ENCODE peak calls at places on chromosomes 4 and X, in six cellular contexts. One of them, this sample, is unnamed.

GRCh38 chr4:98570160-98570797 is 88.1 kb downstream of the TSPAN5 start:
- DNase-seq in NCI-H1105 treated with DMSO at 0.1 percent for 48 hours: no peak
- DNase-seq in activated naive CD8-positive, alpha-beta T cell treated with anti-CD3 and anti-CD28 coated beads, Interleukin-2, amount 50 U/mL, for 24 hours: no peak
- DNase-seq in foreskin melanocyte: no peak
- DNase-seq in mesenchymal stem cell: no peak
- DNase-seq in GM13977: no peak
- DNase-seq in this sample: no peak

GRCh38 chr4:7083597-7084563 is 16.0 kb upstream of the GRPEL1 start:
- DNase-seq in foreskin melanocyte: no peak
- DNase-seq in mesenchymal stem cell: peak; percentile 12
- DNase-seq in NCI-H1105 treated with DMSO at 0.1 percent for 48 hours: no peak
- DNase-seq in activated naive CD8-positive, alpha-beta T cell treated with anti-CD3 and anti-CD28 coated beads, Interleukin-2, amount 50 U/mL, for 24 hours: no peak
- DNase-seq in GM13977: no peak
- DNase-seq in this sample: no peak

GRCh38 chr4:184446132-184446531 is 28.2 kb downstream of the IRF2 start:
- DNase-seq in mesenchymal stem cell: no peak
- DNase-seq in foreskin melanocyte: no peak
- DNase-seq in GM13977: no peak
- DNase-seq in activated naive CD8-positive, alpha-beta T cell treated with anti-CD3 and anti-CD28 coated beads, Interleukin-2, amount 50 U/mL, for 24 hours: no peak
- DNase-seq in NCI-H1105 treated with DMSO at 0.1 percent for 48 hours: no peak
- DNase-seq in this sample: no peak

GRCh38 chrX:109632906-109633504 is 8.0 kb upstream of the KCNE5 start:
- DNase-seq in mesenchymal stem cell: peak; percentile 37
- DNase-seq in activated naive CD8-positive, alpha-beta T cell treated with anti-CD3 and anti-CD28 coated beads, Interleukin-2, amount 50 U/mL, for 24 hours: no peak
- DNase-seq in NCI-H1105 treated with DMSO at 0.1 percent for 48 hours: peak; percentile 5
- DNase-seq in GM13977: no peak
- DNase-seq in foreskin melanocyte: peak; percentile 8
- DNase-seq in this sample: no peak

GRCh38 chr4:71995297-71995696 is 36.5 kb upstream of the NPFFR2 start:
- DNase-seq in NCI-H1105 treated with DMSO at 0.1 percent for 48 hours: no peak
- DNase-seq in mesenchymal stem cell: no peak
- DNase-seq in foreskin melanocyte: no peak
- DNase-seq in activated naive CD8-positive, alpha-beta T cell treated with anti-CD3 and anti-CD28 coated beads, Interleukin-2, amount 50 U/mL, for 24 hours: no peak
- DNase-seq in GM13977: no peak
- DNase-seq in this sample: no peak

GRCh38 chr4:80206541-80207171 is 9.4 kb downstream of the PRDM8 start:
- DNase-seq in GM13977: no peak
- DNase-seq in activated naive CD8-positive, alpha-beta T cell treated with anti-CD3 and anti-CD28 coated beads, Interleukin-2, amount 50 U/mL, for 24 hours: no peak
- DNase-seq in mesenchymal stem cell: peak; percentile 29
- DNase-seq in foreskin melanocyte: no peak
- DNase-seq in NCI-H1105 treated with DMSO at 0.1 percent for 48 hours: no peak
- DNase-seq in this sample: peak; percentile 48

GRCh38 chr4:28225005-28225404 is 1364.4 kb downstream of the STIM2 start:
- DNase-seq in mesenchymal stem cell: peak; percentile 29
- DNase-seq in foreskin melanocyte: no peak
- DNase-seq in activated naive CD8-positive, alpha-beta T cell treated with anti-CD3 and anti-CD28 coated beads, Interleukin-2, amount 50 U/mL, for 24 hours: no peak
- DNase-seq in NCI-H1105 treated with DMSO at 0.1 percent for 48 hours: peak; percentile 2
- DNase-seq in GM13977: no peak
- DNase-seq in this sample: no peak

GRCh38 chr4:26753642-26754041 is 107.0 kb upstream of the STIM2 start:
- DNase-seq in foreskin melanocyte: no peak
- DNase-seq in activated naive CD8-positive, alpha-beta T cell treated with anti-CD3 and anti-CD28 coated beads, Interleukin-2, amount 50 U/mL, for 24 hours: no peak
- DNase-seq in NCI-H1105 treated with DMSO at 0.1 percent for 48 hours: no peak
- DNase-seq in GM13977: no peak
- DNase-seq in mesenchymal stem cell: peak; percentile 61
- DNase-seq in this sample: no peak

GRCh38 chrX:10582945-10583344 is 37.4 kb downstream of the MID1 start:
- DNase-seq in foreskin melanocyte: no peak
- DNase-seq in activated naive CD8-positive, alpha-beta T cell treated with anti-CD3 and anti-CD28 coated beads, Interleukin-2, amount 50 U/mL, for 24 hours: no peak
- DNase-seq in NCI-H1105 treated with DMSO at 0.1 percent for 48 hours: no peak
- DNase-seq in mesenchymal stem cell: no peak
- DNase-seq in GM13977: no peak
- DNase-seq in this sample: no peak

GRCh38 chrX:32562261-32562660 is 649.1 kb downstream of the DMD start:
- DNase-seq in GM13977: no peak
- DNase-seq in mesenchymal stem cell: no peak
- DNase-seq in foreskin melanocyte: peak; percentile 72
- DNase-seq in NCI-H1105 treated with DMSO at 0.1 percent for 48 hours: no peak
- DNase-seq in activated naive CD8-positive, alpha-beta T cell treated with anti-CD3 and anti-CD28 coated beads, Interleukin-2, amount 50 U/mL, for 24 hours: no peak
- DNase-seq in this sample: no peak

GRCh38 chr4:168584321-168584771 is 87.5 kb downstream of the PALLD start:
- DNase-seq in foreskin melanocyte: peak; percentile 57
- DNase-seq in mesenchymal stem cell: no peak
- DNase-seq in GM13977: no peak
- DNase-seq in NCI-H1105 treated with DMSO at 0.1 percent for 48 hours: no peak
- DNase-seq in activated naive CD8-positive, alpha-beta T cell treated with anti-CD3 and anti-CD28 coated beads, Interleukin-2, amount 50 U/mL, for 24 hours: no peak
- DNase-seq in this sample: no peak

GRCh38 chr4:176778063-176778462 is 14.7 kb downstream of the VEGFC start:
- DNase-seq in GM13977: no peak
- DNase-seq in NCI-H1105 treated with DMSO at 0.1 percent for 48 hours: no peak
- DNase-seq in activated naive CD8-positive, alpha-beta T cell treated with anti-CD3 and anti-CD28 coated beads, Interleukin-2, amount 50 U/mL, for 24 hours: no peak
- DNase-seq in foreskin melanocyte: no peak
- DNase-seq in mesenchymal stem cell: peak; percentile 73
- DNase-seq in this sample: no peak

GRCh38 chr4:7524841-7525240 is 90.1 kb upstream of the PSAPL1 start:
- DNase-seq in mesenchymal stem cell: no peak
- DNase-seq in GM13977: no peak
- DNase-seq in foreskin melanocyte: no peak
- DNase-seq in NCI-H1105 treated with DMSO at 0.1 percent for 48 hours: no peak
- DNase-seq in activated naive CD8-positive, alpha-beta T cell treated with anti-CD3 and anti-CD28 coated beads, Interleukin-2, amount 50 U/mL, for 24 hours: no peak
- DNase-seq in this sample: no peak

GRCh38 chr4:180751009-180751408 is 1492.2 kb upstream of the TENM3 start:
- DNase-seq in activated naive CD8-positive, alpha-beta T cell treated with anti-CD3 and anti-CD28 coated beads, Interleukin-2, amount 50 U/mL, for 24 hours: no peak
- DNase-seq in mesenchymal stem cell: peak; percentile 24
- DNase-seq in foreskin melanocyte: no peak
- DNase-seq in NCI-H1105 treated with DMSO at 0.1 percent for 48 hours: no peak
- DNase-seq in GM13977: no peak
- DNase-seq in this sample: no peak

GRCh38 chr4:184807797-184808718 is 17.7 kb downstream of the ACSL1 start:
- DNase-seq in foreskin melanocyte: peak; percentile 84
- DNase-seq in NCI-H1105 treated with DMSO at 0.1 percent for 48 hours: peak; percentile 16
- DNase-seq in activated naive CD8-positive, alpha-beta T cell treated with anti-CD3 and anti-CD28 coated beads, Interleukin-2, amount 50 U/mL, for 24 hours: no peak
- DNase-seq in mesenchymal stem cell: peak; percentile 69
- DNase-seq in GM13977: no peak
- DNase-seq in this sample: no peak

GRCh38 chrX:74527344-74527743 is 87.1 kb downstream of the RLIM start:
- DNase-seq in mesenchymal stem cell: no peak
- DNase-seq in NCI-H1105 treated with DMSO at 0.1 percent for 48 hours: no peak
- DNase-seq in GM13977: no peak
- DNase-seq in foreskin melanocyte: no peak
- DNase-seq in activated naive CD8-positive, alpha-beta T cell treated with anti-CD3 and anti-CD28 coated beads, Interleukin-2, amount 50 U/mL, for 24 hours: no peak
- DNase-seq in this sample: no peak

GRCh38 chrX:10254746-10255145 is 98.0 kb downstream of the CLCN4 start:
- DNase-seq in foreskin melanocyte: no peak
- DNase-seq in GM13977: no peak
- DNase-seq in NCI-H1105 treated with DMSO at 0.1 percent for 48 hours: peak; percentile 15
- DNase-seq in activated naive CD8-positive, alpha-beta T cell treated with anti-CD3 and anti-CD28 coated beads, Interleukin-2, amount 50 U/mL, for 24 hours: no peak
- DNase-seq in mesenchymal stem cell: peak; percentile 6
- DNase-seq in this sample: no peak

GRCh38 chrX:276588-277171 is 4.5 kb upstream of the PLCXD1 start:
- DNase-seq in activated naive CD8-positive, alpha-beta T cell treated with anti-CD3 and anti-CD28 coated beads, Interleukin-2, amount 50 U/mL, for 24 hours: peak; percentile 18
- DNase-seq in NCI-H1105 treated with DMSO at 0.1 percent for 48 hours: no peak
- DNase-seq in mesenchymal stem cell: peak; percentile 80
- DNase-seq in foreskin melanocyte: peak; percentile 10
- DNase-seq in GM13977: peak; percentile 56
- DNase-seq in this sample: peak; percentile 84

GRCh38 chr4:150038335-150039076 is 39.7 kb upstream of the DCLK2 start:
- DNase-seq in NCI-H1105 treated with DMSO at 0.1 percent for 48 hours: no peak
- DNase-seq in mesenchymal stem cell: no peak
- DNase-seq in GM13977: peak; percentile 6
- DNase-seq in foreskin melanocyte: no peak
- DNase-seq in activated naive CD8-positive, alpha-beta T cell treated with anti-CD3 and anti-CD28 coated beads, Interleukin-2, amount 50 U/mL, for 24 hours: no peak
- DNase-seq in this sample: no peak

GRCh38 chr4:3514806-3515421 is 17.3 kb downstream of the LRPAP1 start:
- DNase-seq in GM13977: no peak
- DNase-seq in foreskin melanocyte: no peak
- DNase-seq in NCI-H1105 treated with DMSO at 0.1 percent for 48 hours: no peak
- DNase-seq in activated naive CD8-positive, alpha-beta T cell treated with anti-CD3 and anti-CD28 coated beads, Interleukin-2, amount 50 U/mL, for 24 hours: no peak
- DNase-seq in mesenchymal stem cell: no peak
- DNase-seq in this sample: peak; percentile 31

GRCh38 chrX:123920065-123920785 is 41.3 kb upstream of the STAG2 start:
- DNase-seq in NCI-H1105 treated with DMSO at 0.1 percent for 48 hours: no peak
- DNase-seq in activated naive CD8-positive, alpha-beta T cell treated with anti-CD3 and anti-CD28 coated beads, Interleukin-2, amount 50 U/mL, for 24 hours: no peak
- DNase-seq in GM13977: no peak
- DNase-seq in mesenchymal stem cell: peak; percentile 68
- DNase-seq in foreskin melanocyte: peak; percentile 1
- DNase-seq in this sample: no peak

GRCh38 chr4:167233523-167234387 is 539 bp downstream of the SPOCK3 start:
- DNase-seq in mesenchymal stem cell: peak; percentile 26
- DNase-seq in foreskin melanocyte: no peak
- DNase-seq in GM13977: peak; percentile 37
- DNase-seq in activated naive CD8-positive, alpha-beta T cell treated with anti-CD3 and anti-CD28 coated beads, Interleukin-2, amount 50 U/mL, for 24 hours: peak; percentile 11
- DNase-seq in NCI-H1105 treated with DMSO at 0.1 percent for 48 hours: no peak
- DNase-seq in this sample: no peak

GRCh38 chr4:176065365-176066249 is at the start of gene WDR17:
- DNase-seq in activated naive CD8-positive, alpha-beta T cell treated with anti-CD3 and anti-CD28 coated beads, Interleukin-2, amount 50 U/mL, for 24 hours: peak; percentile 75
- DNase-seq in mesenchymal stem cell: peak; percentile 87
- DNase-seq in NCI-H1105 treated with DMSO at 0.1 percent for 48 hours: peak; percentile 91
- DNase-seq in GM13977: peak; percentile 95
- DNase-seq in foreskin melanocyte: peak; percentile 71
- DNase-seq in this sample: peak; percentile 93

GRCh38 chr4:109998867-109999303 is 86.2 kb downstream of the EGF start:
- DNase-seq in activated naive CD8-positive, alpha-beta T cell treated with anti-CD3 and anti-CD28 coated beads, Interleukin-2, amount 50 U/mL, for 24 hours: no peak
- DNase-seq in foreskin melanocyte: peak; percentile 33
- DNase-seq in NCI-H1105 treated with DMSO at 0.1 percent for 48 hours: peak; percentile 33
- DNase-seq in GM13977: peak; percentile 53
- DNase-seq in mesenchymal stem cell: peak; percentile 73
- DNase-seq in this sample: no peak

GRCh38 chr4:79917246-79917645 is 155.8 kb downstream of the ANTXR2 start:
- DNase-seq in activated naive CD8-positive, alpha-beta T cell treated with anti-CD3 and anti-CD28 coated beads, Interleukin-2, amount 50 U/mL, for 24 hours: peak; percentile 58
- DNase-seq in NCI-H1105 treated with DMSO at 0.1 percent for 48 hours: no peak
- DNase-seq in mesenchymal stem cell: peak; percentile 37
- DNase-seq in GM13977: peak; percentile 17
- DNase-seq in foreskin melanocyte: peak; percentile 16
- DNase-seq in this sample: no peak

GRCh38 chrX:118974088-118974907 is at the start of gene LONRF3:
- DNase-seq in activated naive CD8-positive, alpha-beta T cell treated with anti-CD3 and anti-CD28 coated beads, Interleukin-2, amount 50 U/mL, for 24 hours: peak; percentile 55
- DNase-seq in NCI-H1105 treated with DMSO at 0.1 percent for 48 hours: peak; percentile 30
- DNase-seq in mesenchymal stem cell: peak; percentile 30
- DNase-seq in foreskin melanocyte: peak; percentile 35
- DNase-seq in GM13977: peak; percentile 50
- DNase-seq in this sample: peak; percentile 82

GRCh38 chr4:151324124-151324448 is 1.3 kb downstream of the SH3D19 start:
- DNase-seq in mesenchymal stem cell: peak; percentile 21
- DNase-seq in activated naive CD8-positive, alpha-beta T cell treated with anti-CD3 and anti-CD28 coated beads, Interleukin-2, amount 50 U/mL, for 24 hours: no peak
- DNase-seq in GM13977: no peak
- DNase-seq in foreskin melanocyte: no peak
- DNase-seq in NCI-H1105 treated with DMSO at 0.1 percent for 48 hours: no peak
- DNase-seq in this sample: no peak

GRCh38 chr4:111230265-111230664 is 607.4 kb upstream of the PITX2 start:
- DNase-seq in mesenchymal stem cell: peak; percentile 7
- DNase-seq in foreskin melanocyte: no peak
- DNase-seq in GM13977: no peak
- DNase-seq in activated naive CD8-positive, alpha-beta T cell treated with anti-CD3 and anti-CD28 coated beads, Interleukin-2, amount 50 U/mL, for 24 hours: no peak
- DNase-seq in NCI-H1105 treated with DMSO at 0.1 percent for 48 hours: no peak
- DNase-seq in this sample: no peak

GRCh38 chrX:72038868-72039267 is 92.8 kb downstream of the RTL5 start:
- DNase-seq in GM13977: no peak
- DNase-seq in foreskin melanocyte: no peak
- DNase-seq in activated naive CD8-positive, alpha-beta T cell treated with anti-CD3 and anti-CD28 coated beads, Interleukin-2, amount 50 U/mL, for 24 hours: no peak
- DNase-seq in NCI-H1105 treated with DMSO at 0.1 percent for 48 hours: no peak
- DNase-seq in mesenchymal stem cell: no peak
- DNase-seq in this sample: no peak

GRCh38 chrX:53422915-53423268 is 219 bp downstream of the RIBC1 start:
- DNase-seq in NCI-H1105 treated with DMSO at 0.1 percent for 48 hours: no peak
- DNase-seq in foreskin melanocyte: no peak
- DNase-seq in GM13977: no peak
- DNase-seq in mesenchymal stem cell: no peak
- DNase-seq in activated naive CD8-positive, alpha-beta T cell treated with anti-CD3 and anti-CD28 coated beads, Interleukin-2, amount 50 U/mL, for 24 hours: no peak
- DNase-seq in this sample: no peak

GRCh38 chrX:153928846-153929245 is 2.8 kb upstream of the ARHGAP4 start:
- DNase-seq in foreskin melanocyte: no peak
- DNase-seq in mesenchymal stem cell: no peak
- DNase-seq in activated naive CD8-positive, alpha-beta T cell treated with anti-CD3 and anti-CD28 coated beads, Interleukin-2, amount 50 U/mL, for 24 hours: no peak
- DNase-seq in GM13977: no peak
- DNase-seq in NCI-H1105 treated with DMSO at 0.1 percent for 48 hours: no peak
- DNase-seq in this sample: no peak

GRCh38 chrX:136778020-136778419 is 2.7 kb downstream of the ARHGEF6 start:
- DNase-seq in mesenchymal stem cell: no peak
- DNase-seq in NCI-H1105 treated with DMSO at 0.1 percent for 48 hours: no peak
- DNase-seq in foreskin melanocyte: no peak
- DNase-seq in activated naive CD8-positive, alpha-beta T cell treated with anti-CD3 and anti-CD28 coated beads, Interleukin-2, amount 50 U/mL, for 24 hours: no peak
- DNase-seq in GM13977: no peak
- DNase-seq in this sample: no peak

GRCh38 chrX:8607326-8607725 is 124.6 kb downstream of the ANOS1 start:
- DNase-seq in activated naive CD8-positive, alpha-beta T cell treated with anti-CD3 and anti-CD28 coated beads, Interleukin-2, amount 50 U/mL, for 24 hours: no peak
- DNase-seq in GM13977: no peak
- DNase-seq in foreskin melanocyte: no peak
- DNase-seq in mesenchymal stem cell: no peak
- DNase-seq in NCI-H1105 treated with DMSO at 0.1 percent for 48 hours: no peak
- DNase-seq in this sample: no peak

GRCh38 chrX:81259008-81259713 is 57.3 kb downstream of the SH3BGRL start:
- DNase-seq in GM13977: no peak
- DNase-seq in mesenchymal stem cell: peak; percentile 46
- DNase-seq in NCI-H1105 treated with DMSO at 0.1 percent for 48 hours: no peak
- DNase-seq in activated naive CD8-positive, alpha-beta T cell treated with anti-CD3 and anti-CD28 coated beads, Interleukin-2, amount 50 U/mL, for 24 hours: no peak
- DNase-seq in foreskin melanocyte: peak; percentile 7
- DNase-seq in this sample: no peak

This sample was measured in pancreas.